ENCODE peak calls at places on chromosomes 16 and 17, in seven cellular contexts. One of them, this sample, is unnamed.

GRCh38 chr17:77880702-77881450 is 77.6 kb upstream of the TNRC6C start:
- DNase-seq in A549: no peak
- DNase-seq in ascending aorta: no peak
- DNase-seq in left ventricle myocardium inferior: no peak
- DNase-seq in foreskin fibroblast: no peak
- DNase-seq in progenitor cell of endocrine pancreas: no peak
- DNase-seq in heart left ventricle: no peak
- DNase-seq in this sample: no peak

GRCh38 chr16:29028457-29029167 is 43.8 kb downstream of the LAT start:
- DNase-seq in A549: no peak
- DNase-seq in ascending aorta: peak; percentile 9
- DNase-seq in left ventricle myocardium inferior: no peak
- DNase-seq in foreskin fibroblast: no peak
- DNase-seq in progenitor cell of endocrine pancreas: no peak
- DNase-seq in heart left ventricle: no peak
- DNase-seq in this sample: no peak

GRCh38 chr16:69873783-69874182 is 77.4 kb upstream of the CLEC18A start:
- DNase-seq in A549: no peak
- DNase-seq in ascending aorta: no peak
- DNase-seq in left ventricle myocardium inferior: no peak
- DNase-seq in foreskin fibroblast: no peak
- DNase-seq in progenitor cell of endocrine pancreas: no peak
- DNase-seq in heart left ventricle: no peak
- DNase-seq in this sample: no peak

GRCh38 chr17:80795090-80795609 is 196.5 kb upstream of the CHMP6 start:
- DNase-seq in A549: no peak
- DNase-seq in ascending aorta: no peak
- DNase-seq in left ventricle myocardium inferior: no peak
- DNase-seq in foreskin fibroblast: no peak
- DNase-seq in progenitor cell of endocrine pancreas: no peak
- DNase-seq in heart left ventricle: no peak
- DNase-seq in this sample: no peak

GRCh38 chr17:75765981-75766380 is 989 bp upstream of the GALK1 start:
- DNase-seq in A549: no peak
- DNase-seq in ascending aorta: no peak
- DNase-seq in left ventricle myocardium inferior: no peak
- DNase-seq in foreskin fibroblast: no peak
- DNase-seq in progenitor cell of endocrine pancreas: no peak
- DNase-seq in heart left ventricle: no peak
- DNase-seq in this sample: no peak

GRCh38 chr16:31472559-31473203 is 729 bp downstream of the TGFB1I1 start:
- DNase-seq in A549: peak; percentile 89
- DNase-seq in ascending aorta: peak; percentile 97
- DNase-seq in left ventricle myocardium inferior: peak; percentile 88
- DNase-seq in foreskin fibroblast: peak; percentile 91
- DNase-seq in progenitor cell of endocrine pancreas: no peak
- DNase-seq in heart left ventricle: peak; percentile 90
- DNase-seq in this sample: peak; percentile 72

GRCh38 chr16:3652373-3653037 is 2.0 kb upstream of the DNASE1 start:
- DNase-seq in A549: no peak
- DNase-seq in ascending aorta: peak; percentile 41
- DNase-seq in left ventricle myocardium inferior: no peak
- DNase-seq in foreskin fibroblast: no peak
- DNase-seq in progenitor cell of endocrine pancreas: no peak
- DNase-seq in heart left ventricle: peak; percentile 13
- DNase-seq in this sample: no peak

GRCh38 chr17:31147507-31148202 is 52.9 kb downstream of the NF1 start:
- DNase-seq in A549: no peak
- DNase-seq in ascending aorta: no peak
- DNase-seq in left ventricle myocardium inferior: no peak
- DNase-seq in foreskin fibroblast: no peak
- DNase-seq in progenitor cell of endocrine pancreas: no peak
- DNase-seq in heart left ventricle: no peak
- DNase-seq in this sample: no peak

GRCh38 chr17:78805301-78805700 is 23.2 kb upstream of the CYTH1 start:
- DNase-seq in A549: no peak
- DNase-seq in ascending aorta: no peak
- DNase-seq in left ventricle myocardium inferior: no peak
- DNase-seq in foreskin fibroblast: no peak
- DNase-seq in progenitor cell of endocrine pancreas: no peak
- DNase-seq in heart left ventricle: no peak
- DNase-seq in this sample: no peak

GRCh38 chr17:78144146-78144719 is 2.0 kb upstream of the C17orf99 start:
- DNase-seq in A549: no peak
- DNase-seq in ascending aorta: peak; percentile 84
- DNase-seq in left ventricle myocardium inferior: peak; percentile 92
- DNase-seq in foreskin fibroblast: peak; percentile 85
- DNase-seq in progenitor cell of endocrine pancreas: no peak
- DNase-seq in heart left ventricle: peak; percentile 88
- DNase-seq in this sample: no peak

GRCh38 chr17:37699285-37699973 is 45.4 kb downstream of the HNF1B start:
- DNase-seq in A549: no peak
- DNase-seq in ascending aorta: no peak
- DNase-seq in left ventricle myocardium inferior: no peak
- DNase-seq in foreskin fibroblast: no peak
- DNase-seq in progenitor cell of endocrine pancreas: no peak
- DNase-seq in heart left ventricle: no peak
- DNase-seq in this sample: no peak

GRCh38 chr17:31388770-31389672 is 2.5 kb upstream of the RAB11FIP4 start:
- DNase-seq in A549: peak; percentile 82
- DNase-seq in ascending aorta: no peak
- DNase-seq in left ventricle myocardium inferior: no peak
- DNase-seq in foreskin fibroblast: no peak
- DNase-seq in progenitor cell of endocrine pancreas: no peak
- DNase-seq in heart left ventricle: peak; percentile 18
- DNase-seq in this sample: peak; percentile 76

GRCh38 chr17:14270508-14270907 is 30.4 kb upstream of the HS3ST3B1 start:
- DNase-seq in A549: no peak
- DNase-seq in ascending aorta: no peak
- DNase-seq in left ventricle myocardium inferior: no peak
- DNase-seq in foreskin fibroblast: no peak
- DNase-seq in progenitor cell of endocrine pancreas: no peak
- DNase-seq in heart left ventricle: no peak
- DNase-seq in this sample: no peak

GRCh38 chr16:83402160-83402794 is 405.5 kb upstream of the HSBP1 start:
- DNase-seq in A549: no peak
- DNase-seq in ascending aorta: no peak
- DNase-seq in left ventricle myocardium inferior: no peak
- DNase-seq in foreskin fibroblast: peak; percentile 23
- DNase-seq in progenitor cell of endocrine pancreas: no peak
- DNase-seq in heart left ventricle: no peak
- DNase-seq in this sample: no peak

GRCh38 chr17:48037036-48037881 is at the start of gene COPZ2:
- DNase-seq in A549: peak; percentile 85
- DNase-seq in ascending aorta: peak; percentile 88
- DNase-seq in left ventricle myocardium inferior: peak; percentile 76
- DNase-seq in foreskin fibroblast: no peak
- DNase-seq in progenitor cell of endocrine pancreas: peak; percentile 22
- DNase-seq in heart left ventricle: peak; percentile 75
- DNase-seq in this sample: peak; percentile 63
- TF ChIP-seq CTCF in A549: peak; percentile 70
- TF ChIP-seq CTCF in ascending aorta: peak; percentile 56
- TF ChIP-seq CTCF in left ventricle myocardium inferior: peak; percentile 71
- TF ChIP-seq CTCF in foreskin fibroblast: peak; percentile 63
- TF ChIP-seq CTCF in progenitor cell of endocrine pancreas: peak; percentile 41
- TF ChIP-seq CTCF in heart left ventricle: peak; percentile 68
- TF ChIP-seq CTCF in this sample: peak; percentile 66

DNA sequence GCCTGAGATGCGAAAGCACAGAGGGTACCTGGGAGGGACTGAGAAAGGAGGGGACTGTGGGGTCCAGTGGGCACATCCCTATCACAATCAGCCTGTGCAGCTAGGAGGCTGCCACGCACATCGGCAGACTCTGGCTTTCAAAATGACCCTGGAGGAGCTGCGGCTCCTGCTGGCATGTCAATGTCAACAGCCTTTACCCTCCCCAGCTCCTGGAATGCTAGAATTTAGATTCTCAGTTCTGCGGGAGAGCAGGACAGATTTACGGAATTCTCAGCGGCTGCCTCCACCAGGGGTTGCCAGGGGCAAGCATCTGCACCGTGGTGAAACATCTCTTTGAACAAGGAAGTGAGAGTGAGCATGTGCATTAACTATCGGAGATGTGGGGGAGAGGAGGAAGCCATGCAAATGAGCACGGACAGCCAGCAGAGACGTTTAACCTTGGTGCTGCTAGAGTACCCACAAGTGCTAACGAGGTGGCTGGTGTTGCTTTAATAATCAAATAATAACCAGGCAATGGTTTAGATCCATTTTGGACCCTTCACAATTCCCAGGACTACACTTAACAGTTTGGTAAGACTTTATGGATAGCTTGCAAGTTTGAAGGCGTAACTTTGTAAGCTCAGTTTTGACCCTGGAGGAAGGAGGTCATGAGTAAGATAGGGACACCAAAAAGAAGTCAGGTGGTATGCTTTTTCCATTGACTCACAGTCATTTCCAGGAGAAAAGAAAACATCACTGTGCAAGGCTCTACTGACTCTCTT is 54.1 kb downstream of the XYLT1 start:
- DNase-seq in A549: no peak
- DNase-seq in ascending aorta: no peak
- DNase-seq in left ventricle myocardium inferior: peak; percentile 21
- DNase-seq in foreskin fibroblast: peak; percentile 51
- DNase-seq in progenitor cell of endocrine pancreas: no peak
- DNase-seq in heart left ventricle: peak; percentile 27
- DNase-seq in this sample: peak; percentile 88
- TF ChIP-seq CTCF in A549: no peak
- TF ChIP-seq CTCF in ascending aorta: no peak
- TF ChIP-seq CTCF in left ventricle myocardium inferior: peak; percentile 34
- TF ChIP-seq CTCF in foreskin fibroblast: no peak
- TF ChIP-seq CTCF in progenitor cell of endocrine pancreas: peak; percentile 10
- TF ChIP-seq CTCF in heart left ventricle: peak; percentile 31
- TF ChIP-seq CTCF in this sample: peak; percentile 28

DNA sequence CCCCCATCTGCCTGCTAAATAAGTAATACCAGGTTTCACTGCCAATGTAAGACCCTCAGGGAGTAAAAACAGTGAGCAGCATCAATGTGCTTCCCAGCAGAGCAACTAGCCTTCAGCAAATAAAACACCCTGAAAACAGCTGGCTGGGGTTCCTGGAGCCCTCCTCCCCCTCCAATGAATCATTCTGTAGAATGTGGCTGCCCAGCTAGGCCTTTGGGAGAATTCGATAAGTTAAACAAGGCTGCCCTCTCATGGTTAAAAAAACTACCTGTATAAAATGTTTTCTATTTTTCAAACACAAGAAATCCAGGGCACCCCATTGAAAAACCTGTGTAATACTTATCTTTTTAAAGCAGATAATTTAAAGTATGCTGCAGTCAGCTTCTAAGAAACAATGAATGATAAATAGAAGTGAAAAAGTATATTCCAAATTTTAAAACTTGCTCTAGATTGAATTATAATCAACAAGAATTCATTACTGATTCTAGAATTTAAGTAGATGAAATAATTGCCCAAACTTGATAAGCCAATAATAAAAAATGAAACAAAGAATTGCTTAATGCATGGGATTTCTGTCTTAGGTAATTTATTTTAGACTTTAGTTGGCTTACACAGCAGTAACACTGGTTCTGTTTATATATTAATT is 9.4 kb upstream of the TOM1L1 start:
- DNase-seq in A549: peak; percentile 80
- DNase-seq in ascending aorta: no peak
- DNase-seq in left ventricle myocardium inferior: no peak
- DNase-seq in foreskin fibroblast: peak; percentile 57
- DNase-seq in progenitor cell of endocrine pancreas: peak; percentile 13
- DNase-seq in heart left ventricle: no peak
- DNase-seq in this sample: peak; percentile 27
- TF ChIP-seq CTCF in A549: peak; percentile 85
- TF ChIP-seq CTCF in ascending aorta: no peak
- TF ChIP-seq CTCF in left ventricle myocardium inferior: peak; percentile 46
- TF ChIP-seq CTCF in foreskin fibroblast: peak; percentile 15
- TF ChIP-seq CTCF in progenitor cell of endocrine pancreas: peak; percentile 74
- TF ChIP-seq CTCF in heart left ventricle: no peak
- TF ChIP-seq CTCF in this sample: no peak

GRCh38 chr16:67807148-67807682 is 526 bp downstream of the TSNAXIP1 start:
- DNase-seq in A549: no peak
- DNase-seq in ascending aorta: no peak
- DNase-seq in left ventricle myocardium inferior: no peak
- DNase-seq in foreskin fibroblast: no peak
- DNase-seq in progenitor cell of endocrine pancreas: no peak
- DNase-seq in heart left ventricle: no peak
- DNase-seq in this sample: no peak
- TF ChIP-seq CTCF in A549: no peak
- TF ChIP-seq CTCF in ascending aorta: no peak
- TF ChIP-seq CTCF in left ventricle myocardium inferior: no peak
- TF ChIP-seq CTCF in foreskin fibroblast: peak; percentile 10
- TF ChIP-seq CTCF in progenitor cell of endocrine pancreas: no peak
- TF ChIP-seq CTCF in heart left ventricle: peak; percentile 29
- TF ChIP-seq CTCF in this sample: peak; percentile 17

GRCh38 chr17:7932483-7932891 is 481 bp downstream of the CNTROB start:
- DNase-seq in A549: peak; percentile 73
- DNase-seq in ascending aorta: no peak
- DNase-seq in left ventricle myocardium inferior: no peak
- DNase-seq in foreskin fibroblast: no peak
- DNase-seq in progenitor cell of endocrine pancreas: no peak
- DNase-seq in heart left ventricle: no peak
- DNase-seq in this sample: peak; percentile 65

GRCh38 chr17:7930841-7931631 is 710 bp downstream of the TRAPPC1 start:
- DNase-seq in A549: peak; percentile 65
- DNase-seq in ascending aorta: no peak
- DNase-seq in left ventricle myocardium inferior: no peak
- DNase-seq in foreskin fibroblast: no peak
- DNase-seq in progenitor cell of endocrine pancreas: no peak
- DNase-seq in heart left ventricle: no peak
- DNase-seq in this sample: no peak

GRCh38 chr17:7931709-7932482 is at the start of the genes CNTROB and TRAPPC1:
- DNase-seq in A549: peak; percentile 100
- DNase-seq in ascending aorta: peak; percentile 100
- DNase-seq in left ventricle myocardium inferior: peak; percentile 100
- DNase-seq in foreskin fibroblast: peak; percentile 99
- DNase-seq in progenitor cell of endocrine pancreas: peak; percentile 99
- DNase-seq in heart left ventricle: peak; percentile 100
- DNase-seq in this sample: peak; percentile 100

GRCh38 chr17:7935859-7936258 is 3.9 kb downstream of the CNTROB start:
- DNase-seq in A549: no peak
- DNase-seq in ascending aorta: no peak
- DNase-seq in left ventricle myocardium inferior: no peak
- DNase-seq in foreskin fibroblast: no peak
- DNase-seq in progenitor cell of endocrine pancreas: no peak
- DNase-seq in heart left ventricle: no peak
- DNase-seq in this sample: no peak

GRCh38 chr17:7932949-7933348 is 943 bp downstream of the CNTROB start:
- DNase-seq in A549: peak; percentile 90
- DNase-seq in ascending aorta: peak; percentile 76
- DNase-seq in left ventricle myocardium inferior: no peak
- DNase-seq in foreskin fibroblast: peak; percentile 78
- DNase-seq in progenitor cell of endocrine pancreas: no peak
- DNase-seq in heart left ventricle: no peak
- DNase-seq in this sample: peak; percentile 65
- TF ChIP-seq CTCF in A549: peak; percentile 11
- TF ChIP-seq CTCF in ascending aorta: no peak
- TF ChIP-seq CTCF in left ventricle myocardium inferior: no peak
- TF ChIP-seq CTCF in foreskin fibroblast: peak; percentile 45
- TF ChIP-seq CTCF in progenitor cell of endocrine pancreas: no peak
- TF ChIP-seq CTCF in heart left ventricle: no peak
- TF ChIP-seq CTCF in this sample: no peak